ENCODE peak calls at places on chromosomes 3 and 15, in six cellular contexts. V is NB4, T is K562, S is A549, A is GM12878, Z is HepG2. M is an unnamed sample.

GRCh38 chr3:151609491-151609890 is 124.2 kb upstream of the AADACL2 start:
- DNase-seq in V (no peak), T (no peak), S (no peak), A (no peak), Z (no peak), M (no peak)

GRCh38 chr15:41928637-41929620 is 35.1 kb upstream of the SPTBN5 start:
- DNase-seq in V (no peak), T (no peak), S (peak), A (peak), Z (no peak), M (no peak)

GRCh38 chr15:98916826-98917225 is 90.8 kb downstream of the PGPEP1L start:
- DNase-seq in V (no peak), T (no peak), S (no peak), A (no peak), Z (no peak), M (no peak)

GRCh38 chr3:25035511-25035910 is 392.6 kb upstream of the RARB start:
- DNase-seq in V (no peak), T (no peak), S (peak), A (no peak), Z (no peak), M (no peak)

GRCh38 chr15:77538793-77539487 is 93.8 kb downstream of the LINGO1 start:
- DNase-seq in V (no peak), T (no peak), S (no peak), A (no peak), Z (no peak), M (no peak)

GRCh38 chr15:68820205-68820588 is 498 bp downstream of the ANP32A start:
- DNase-seq in V (peak), T (peak), S (peak), A (no peak), Z (peak), M (peak)

GRCh38 chr3:128993461-128994172 is at the start of gene CFAP92:
- DNase-seq in V (no peak), T (peak), S (peak), A (no peak), Z (no peak), M (no peak)

GRCh38 chr15:37038716-37039106 is 61.6 kb downstream of the MEIS2 start:
- DNase-seq in V (no peak), T (no peak), S (no peak), A (no peak), Z (no peak), M (no peak)

GRCh38 chr3:10169000-10169496 is 4.3 kb downstream of the IRAK2 start:
- DNase-seq in V (no peak), T (no peak), S (peak), A (no peak), Z (no peak), M (no peak)

GRCh38 chr3:127067116-127067910 is 84.4 kb downstream of the PLXNA1 start:
- DNase-seq in V (no peak), T (no peak), S (no peak), A (no peak), Z (no peak), M (no peak)

GRCh38 chr15:65666257-65666656 is 44.5 kb downstream of the SLC24A1 start:
- DNase-seq in V (no peak), T (no peak), S (peak), A (no peak), Z (no peak), M (peak)

GRCh38 chr15:76555247-76555646 is 218.7 kb downstream of the ISL2 start:
- DNase-seq in V (no peak), T (no peak), S (no peak), A (no peak), Z (no peak), M (no peak)

GRCh38 chr3:186108106-186108940 is 566 bp downstream of the ETV5 start:
- DNase-seq in V (peak), T (peak), S (peak), A (no peak), Z (peak), M (peak)

GRCh38 chr15:33137101-33137500 is 57.4 kb downstream of the FMN1 start:
- DNase-seq in V (no peak), T (no peak), S (no peak), A (no peak), Z (no peak), M (no peak)

GRCh38 chr3:170502297-170502696 is 83.6 kb downstream of the SLC7A14 start:
- DNase-seq in V (no peak), T (no peak), S (no peak), A (no peak), Z (no peak), M (no peak)

GRCh38 chr3:131470377-131470776 is 32.4 kb downstream of the MRPL3 start:
- DNase-seq in V (no peak), T (no peak), S (no peak), A (no peak), Z (no peak), M (no peak)

GRCh38 chr15:68431037-68431791 is 749 bp downstream of the ITGA11 start:
- DNase-seq in V (no peak), T (no peak), S (no peak), A (no peak), Z (no peak), M (no peak)

GRCh38 chr15:63870403-63871209 is 36.9 kb upstream of the HERC1 start:
- DNase-seq in V (peak), T (peak), S (peak), A (no peak), Z (peak), M (peak)

GRCh38 chr15:81292516-81293001 is 31.4 kb downstream of the STARD5 start:
- DNase-seq in V (no peak), T (no peak), S (no peak), A (peak), Z (no peak), M (no peak)

GRCh38 chr3:148500791-148501360 is 196.8 kb upstream of the AGTR1 start:
- DNase-seq in V (no peak), T (no peak), S (no peak), A (no peak), Z (no peak), M (no peak)

GRCh38 chr3:129549805-129550204 is 6.8 kb downstream of the H1-8 start:
- DNase-seq in V (no peak), T (no peak), S (no peak), A (no peak), Z (no peak), M (no peak)

GRCh38 chr3:69033470-69033869 is 18.7 kb downstream of the TMF1 start:
- DNase-seq in V (no peak), T (no peak), S (no peak), A (no peak), Z (no peak), M (peak)

GRCh38 chr15:41494190-41494921 is 682 bp downstream of the ITPKA start:
- DNase-seq in V (peak), T (peak), S (peak), A (no peak), Z (peak), M (no peak)

GRCh38 chr15:96123630-96124187 is 206.8 kb upstream of the NR2F2 start:
- DNase-seq in V (no peak), T (no peak), S (no peak), A (peak), Z (no peak), M (no peak)

GRCh38 chr15:63456253-63456652 is 48.1 kb upstream of the USP3 start:
- DNase-seq in V (peak), T (no peak), S (no peak), A (no peak), Z (no peak), M (no peak)

GRCh38 chr3:117846238-117846637 is 1136.7 kb downstream of the TUSC7 start:
- DNase-seq in V (no peak), T (no peak), S (no peak), A (no peak), Z (no peak), M (no peak)
- H3K4me3 ChIP-seq in V (no peak), T (no peak), S (no peak), A (no peak), Z (no peak), M (no peak)

GRCh38 chr3:72547183-72547582 is 301.1 kb downstream of the SHQ1 start:
- DNase-seq in V (no peak), T (no peak), S (no peak), A (no peak), Z (no peak), M (no peak)

GRCh38 chr3:72548992-72549391 is 299.3 kb downstream of the SHQ1 start:
- DNase-seq in V (no peak), T (no peak), S (no peak), A (no peak), Z (no peak), M (no peak)

GRCh38 chr3:72550582-72551262 is 297.5 kb downstream of the SHQ1 start:
- DNase-seq in V (no peak), T (no peak), S (no peak), A (no peak), Z (no peak), M (no peak)

GRCh38 chr3:72553298-72553697 is 294.9 kb downstream of the SHQ1 start:
- DNase-seq in V (no peak), T (no peak), S (no peak), A (no peak), Z (no peak), M (no peak)

GRCh38 chr3:72549819-72550581 is 298.2 kb downstream of the SHQ1 start:
- DNase-seq in V (no peak), T (peak), S (no peak), A (no peak), Z (no peak), M (no peak)
- TF ChIP-seq MYC in V (no peak), T (no peak), S (no peak), A (no peak), Z (no peak), M (no peak)

DNA sequence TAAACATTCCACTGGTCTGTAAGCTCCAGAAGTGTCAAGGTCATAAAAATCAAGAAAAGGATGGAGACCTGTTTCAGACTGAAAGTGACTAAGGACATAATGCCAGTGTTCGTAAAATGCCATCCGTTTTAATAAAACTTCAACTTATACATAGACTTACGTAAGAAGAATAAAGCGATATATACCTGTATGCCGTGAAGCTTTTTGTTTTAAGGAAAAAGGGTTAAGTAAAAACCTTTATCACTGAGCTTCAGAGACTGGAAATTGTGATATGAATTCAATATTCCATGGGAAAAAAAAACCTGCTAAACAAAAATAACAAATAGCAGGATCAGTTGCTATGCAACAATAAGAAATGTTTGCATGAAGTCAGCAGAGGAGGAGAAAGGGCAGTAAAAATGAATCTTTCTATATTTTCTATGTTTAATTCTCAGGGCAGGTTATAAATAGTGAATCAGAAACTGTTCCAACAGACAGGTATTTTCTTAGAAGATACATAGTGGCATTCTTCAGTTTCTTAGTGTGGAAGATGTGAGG is 42.5 kb downstream of the CHSY1 start:
- DNase-seq in V (no peak), T (no peak), S (no peak), A (no peak), Z (no peak), M (peak)
- H3K4me3 ChIP-seq in V (no peak), T (no peak), S (no peak), A (no peak), Z (no peak), M (no peak)

DNA sequence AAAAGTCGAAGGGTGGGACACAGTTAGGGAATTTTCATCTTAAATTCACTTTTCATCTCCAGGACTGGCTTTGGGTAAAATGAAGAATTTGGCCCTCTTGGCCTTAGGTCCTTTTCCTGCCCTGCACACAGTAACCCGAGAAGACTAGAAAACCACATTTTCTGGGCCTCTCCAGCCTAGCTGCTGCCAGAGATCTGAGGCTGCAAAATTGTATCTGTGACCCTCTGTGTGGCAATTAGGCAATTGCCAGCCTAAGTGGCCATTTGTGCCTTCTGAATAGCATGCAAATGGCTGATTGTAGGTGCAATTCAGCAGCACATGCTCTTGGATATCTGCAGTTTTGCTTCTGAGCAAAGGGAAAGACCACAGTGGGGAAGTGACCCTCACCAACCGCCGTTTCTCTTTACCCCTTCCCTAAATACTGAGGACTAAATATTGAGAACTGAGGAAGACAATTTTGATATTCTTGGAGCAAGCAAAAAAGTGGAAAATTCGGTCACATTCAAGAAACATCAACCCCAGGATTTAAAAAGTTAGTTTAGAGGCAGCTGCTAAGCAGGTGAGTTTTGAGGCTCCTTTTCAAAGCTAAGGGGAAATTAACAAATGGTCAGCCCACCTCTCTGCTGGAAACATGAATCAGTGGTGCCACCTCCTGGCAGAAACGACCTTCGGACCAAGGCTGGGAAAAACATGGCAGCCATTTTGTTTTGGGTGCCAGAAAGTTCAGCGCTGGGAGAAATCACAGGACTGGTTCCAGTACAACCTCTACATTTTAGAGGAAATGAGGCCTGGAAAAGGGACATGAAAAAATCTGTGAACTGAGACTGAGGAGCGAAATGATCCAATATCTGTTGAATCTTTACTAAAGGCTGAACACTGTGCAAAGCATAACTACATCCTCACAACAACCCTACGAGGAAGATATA is 56.6 kb upstream of the PRTG start:
- DNase-seq in V (peak), T (peak), S (peak), A (peak), Z (peak), M (peak)
- TF ChIP-seq MYC in V (peak), T (peak), S (no peak), A (no peak), Z (no peak), M (no peak)

GRCh38 chr15:72342385-72342784 is 22.4 kb upstream of the CELF6 start:
- DNase-seq in V (peak), T (peak), S (peak), A (no peak), Z (peak), M (peak)
- H3K4me3 ChIP-seq in V (no peak), T (no peak), S (no peak), A (no peak), Z (no peak), M (no peak)

M was measured in endothelial cell of umbilical vein.